ENCODE peak calls at places on chromosomes 4 and X, in four cellular contexts. N, X, U and A are unnamed samples.

GRCh38 chr4:55386073-55386472 is 9.7 kb upstream of the TMEM165 start:
- DNase-seq in N (no peak), X (no peak), U (no peak), A (no peak)

GRCh38 chr4:85426366-85426765 is 48.6 kb upstream of the ARHGAP24 start:
- DNase-seq in N (no peak), X (no peak), U (no peak), A (no peak)

GRCh38 chr4:107622006-107622405 is 98.0 kb downstream of the PAPSS1 start:
- DNase-seq in N (no peak), X (no peak), U (no peak), A (no peak)

GRCh38 chr4:66929748-66930147 is 615.6 kb downstream of the CENPC start:
- DNase-seq in N (no peak), X (no peak), U (no peak), A (no peak)

GRCh38 chrX:40262641-40263560 is 165.1 kb upstream of the BCOR start:
- DNase-seq in N (no peak), X (no peak), U (no peak), A (no peak)

GRCh38 chr4:76559236-76560071 is 124.4 kb downstream of the SHROOM3 start:
- DNase-seq in N (no peak), X (no peak), U (no peak), A (no peak)

GRCh38 chrX:74232859-74233258 is 71.1 kb upstream of the ZCCHC13 start:
- DNase-seq in N (no peak), X (no peak), U (no peak), A (no peak)

GRCh38 chr4:874971-875817 is 49.3 kb upstream of the CPLX1 start:
- DNase-seq in N (no peak), X (no peak), U (no peak), A (no peak)

GRCh38 chr4:47213971-47214370 is 182.6 kb downstream of the GABRB1 start:
- DNase-seq in N (no peak), X (no peak), U (no peak), A (no peak)

GRCh38 chr4:158172558-158173258 is at the start of gene GASK1B:
- DNase-seq in N (no peak), X (no peak), U (no peak), A (no peak)